ENCODE peak calls at places on chromosome 18, in ten cellular contexts. Q is tibial nerve; Y is midbrain; F is fibroblast of lung; G is MM.1S; B is IMR-90; A is lung microvascular endothelial cell; J is endodermal cell; I is activated naive CD8-positive, alpha-beta T cell treated with anti-CD3 and anti-CD28 coated beads for 36 hours; L is OCI-LY7. V is an unnamed sample.

GRCh38 chr18:58928401-58928800 is 63.7 kb downstream of the ZNF532 start:
- DNase-seq in Y (no peak), A (no peak), L (no peak), J (no peak), I (no peak), F (no peak), G (no peak), Q (no peak), B (no peak), V (no peak)

GRCh38 chr18:11572201-11572600 is 37.2 kb upstream of the SLC35G4 start:
- DNase-seq in Y (no peak), G (no peak), L (no peak), F (no peak), J (peak; percentile 27), B (no peak), Q (no peak), A (no peak), I (no peak), V (no peak)

GRCh38 chr18:49561377-49562193 is at the start of gene LIPG:
- DNase-seq in Q (no peak), Y (no peak), I (peak; percentile 61), A (peak; percentile 88), F (peak; percentile 77), G (peak; percentile 69), B (peak; percentile 50), J (peak; percentile 94), L (no peak), V (peak; percentile 22)

GRCh38 chr18:11167778-11168177 is 18.4 kb upstream of the PIEZO2 start:
- DNase-seq in G (no peak), Y (no peak), A (no peak), Q (no peak), I (no peak), B (peak; percentile 85), J (no peak), L (no peak), F (peak; percentile 43), V (no peak)

GRCh38 chr18:12420831-12421421 is 13.2 kb downstream of the PRELID3A start:
- DNase-seq in J (peak; percentile 85), I (no peak), L (peak; percentile 89), G (no peak), Q (no peak), A (no peak), Y (no peak), F (no peak), B (no peak), V (no peak)

GRCh38 chr18:23354625-23355024 is 98.5 kb upstream of the RIOK3 start:
- DNase-seq in I (no peak), Q (no peak), L (no peak), J (no peak), Y (no peak), A (peak; percentile 58), G (no peak), F (peak; percentile 21), B (peak; percentile 76), V (no peak)

GRCh38 chr18:60090170-60090569 is 190.4 kb downstream of the PMAIP1 start:
- DNase-seq in A (no peak), J (no peak), I (no peak), G (no peak), B (no peak), F (peak; percentile 11), Y (peak; percentile 24), L (peak; percentile 7), Q (no peak), V (no peak)

GRCh38 chr18:66727991-66728390 is 124.1 kb upstream of the CDH19 start:
- DNase-seq in B (no peak), L (no peak), F (no peak), Q (no peak), I (no peak), A (no peak), Y (no peak), J (no peak), G (no peak), V (no peak)

GRCh38 chr18:76465630-76466409 is 29.2 kb downstream of the ZNF516 start:
- DNase-seq in A (no peak), Y (no peak), J (peak; percentile 37), F (no peak), G (no peak), L (no peak), B (no peak), Q (no peak), I (no peak), V (peak; percentile 77)

GRCh38 chr18:23838801-23839366 is 149.6 kb downstream of the LAMA3 start:
- DNase-seq in J (no peak), F (no peak), B (peak; percentile 56), L (no peak), A (peak; percentile 86), I (no peak), G (no peak), Y (no peak), Q (no peak), V (no peak)

GRCh38 chr18:32308493-32309120 is 118.8 kb downstream of the MEP1B start:
- DNase-seq in J (no peak), Y (no peak), A (peak; percentile 85), L (no peak), F (peak; percentile 82), Q (no peak), G (no peak), B (peak; percentile 94), I (no peak), V (peak; percentile 34)